ENCODE peak calls at places on chromosomes 3 and 15, in eight cellular contexts. Q is A549, G is HepG2, U is Panc1, W is GM12878, E is HCT116, Y is SK-N-SH, J is K562. N is an unnamed sample.

GRCh38 chr3:42263354-42264346 is 2.3 kb downstream of the CCK start:
- DNase-seq in Q (no peak), G (no peak), U (no peak), W (no peak), E (peak; percentile 18), Y (peak; percentile 74), J (no peak), N (peak; percentile 23)

GRCh38 chr3:104628185-104628789 is 738.4 kb upstream of the ALCAM start:
- DNase-seq in Q (peak; percentile 52), G (peak; percentile 32), U (no peak), W (no peak), E (peak; percentile 33), Y (peak; percentile 37), J (peak; percentile 2), N (no peak)

GRCh38 chr3:112671930-112672715 is 31.2 kb upstream of the CCDC80 start:
- DNase-seq in Q (peak; percentile 64), G (no peak), U (no peak), W (no peak), E (no peak), Y (no peak), J (no peak), N (peak; percentile 66)

GRCh38 chr3:4906107-4906621 is 73.1 kb upstream of the BHLHE40 start:
- DNase-seq in Q (peak; percentile 36), G (no peak), U (no peak), W (no peak), E (no peak), Y (peak; percentile 47), J (peak; percentile 50), N (no peak)

GRCh38 chr3:63571682-63572081 is 80.8 kb upstream of the SNTN start:
- DNase-seq in Q (no peak), G (no peak), U (no peak), W (no peak), E (no peak), Y (no peak), J (no peak), N (no peak)

GRCh38 chr3:58200121-58200709 is 10.6 kb downstream of the DNASE1L3 start:
- DNase-seq in Q (no peak), G (no peak), U (no peak), W (no peak), E (no peak), Y (no peak), J (no peak), N (no peak)

GRCh38 chr15:83206387-83206970 is 1.1 kb downstream of the HDGFL3 start:
- DNase-seq in Q (peak; percentile 32), G (no peak), U (no peak), W (no peak), E (no peak), Y (no peak), J (peak; percentile 20), N (no peak)

GRCh38 chr15:63985221-63986184 is 60.8 kb downstream of the DAPK2 start:
- DNase-seq in Q (no peak), G (no peak), U (no peak), W (no peak), E (no peak), Y (no peak), J (no peak), N (peak; percentile 67)

GRCh38 chr3:168248383-168249047 is 152.8 kb upstream of the GOLIM4 start:
- DNase-seq in Q (peak; percentile 16), G (no peak), U (no peak), W (no peak), E (no peak), Y (peak; percentile 72), J (no peak), N (no peak)

GRCh38 chr3:176816937-176817336 is 380.3 kb downstream of the TBL1XR1 start:
- DNase-seq in Q (no peak), G (no peak), U (no peak), W (no peak), E (no peak), Y (no peak), J (no peak), N (no peak)

GRCh38 chr3:18027161-18027939 is 284.9 kb upstream of the TBC1D5 start:
- DNase-seq in Q (no peak), G (no peak), U (no peak), W (no peak), E (no peak), Y (no peak), J (no peak), N (no peak)

GRCh38 chr3:196666001-196666867 is 26.7 kb downstream of the NRROS start:
- DNase-seq in Q (peak; percentile 62), G (peak; percentile 91), U (peak; percentile 89), W (no peak), E (no peak), Y (no peak), J (no peak), N (peak; percentile 86)

GRCh38 chr15:68310178-68310810 is 32.7 kb downstream of the FEM1B start:
- DNase-seq in Q (no peak), G (no peak), U (no peak), W (no peak), E (no peak), Y (peak; percentile 21), J (no peak), N (no peak)

GRCh38 chr3:37544869-37545352 is 316.8 kb upstream of the CTDSPL start:
- DNase-seq in Q (no peak), G (no peak), U (no peak), W (no peak), E (no peak), Y (peak; percentile 63), J (no peak), N (no peak)

GRCh38 chr3:23712095-23712494 is 93.7 kb upstream of the UBE2E1 start:
- DNase-seq in Q (no peak), G (no peak), U (no peak), W (peak; percentile 40), E (no peak), Y (no peak), J (no peak), N (no peak)

GRCh38 chr3:132641837-132642538 is 17.6 kb downstream of the ACAD11 start:
- DNase-seq in Q (peak; percentile 37), G (peak; percentile 45), U (no peak), W (no peak), E (peak; percentile 22), Y (peak; percentile 70), J (peak; percentile 41), N (no peak)

GRCh38 chr3:148459931-148460513 is 237.7 kb upstream of the AGTR1 start:
- DNase-seq in Q (peak; percentile 10), G (no peak), U (no peak), W (no peak), E (peak; percentile 6), Y (no peak), J (no peak), N (no peak)

DNA sequence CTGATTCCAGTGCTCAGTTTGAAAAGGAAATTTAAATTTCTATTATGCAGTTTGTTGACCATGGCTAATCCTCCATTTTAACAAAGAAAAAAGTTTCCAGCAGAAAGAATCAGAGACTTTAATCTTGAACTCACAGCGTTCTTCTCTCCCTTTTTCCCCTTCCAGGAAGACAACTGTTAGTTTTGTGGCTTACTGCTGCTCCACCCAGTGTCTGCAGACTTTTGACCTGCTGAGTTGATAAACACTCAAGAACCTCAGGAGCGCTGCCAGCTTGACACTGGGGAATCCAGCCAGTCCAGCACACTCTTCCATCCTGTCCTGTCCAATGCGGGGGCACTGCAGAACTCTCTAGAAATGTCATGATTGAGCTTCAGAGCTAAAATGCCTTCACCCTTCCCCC is 134.6 kb downstream of the LRRC28 start:
- DNase-seq in Q (peak; percentile 58), G (peak; percentile 51), U (no peak), W (no peak), E (no peak), Y (no peak), J (peak; percentile 24), N (no peak)
- TF ChIP-seq REST in Q (no peak), G (no peak), U (no peak), W (no peak), E (no peak), Y (no peak), J (no peak), N (no peak)

GRCh38 chr3:33312361-33312760 is 35.1 kb downstream of the FBXL2 start:
- DNase-seq in Q (no peak), G (no peak), U (no peak), W (no peak), E (no peak), Y (no peak), J (no peak), N (no peak)
- TF ChIP-seq REST in Q (no peak), G (no peak), U (no peak), W (no peak), E (no peak), Y (no peak), J (no peak), N (no peak)

GRCh38 chr15:37028609-37029287 is 71.6 kb downstream of the MEIS2 start:
- DNase-seq in Q (no peak), G (no peak), U (no peak), W (no peak), E (no peak), Y (no peak), J (no peak), N (no peak)

GRCh38 chr15:37032091-37032775 is 68.1 kb downstream of the MEIS2 start:
- DNase-seq in Q (no peak), G (no peak), U (no peak), W (no peak), E (no peak), Y (no peak), J (no peak), N (no peak)

GRCh38 chr15:37034835-37035234 is 65.5 kb downstream of the MEIS2 start:
- DNase-seq in Q (no peak), G (no peak), U (no peak), W (no peak), E (no peak), Y (no peak), J (no peak), N (no peak)

GRCh38 chr15:37034392-37034791 is 66.0 kb downstream of the MEIS2 start:
- DNase-seq in Q (no peak), G (no peak), U (no peak), W (no peak), E (no peak), Y (no peak), J (no peak), N (no peak)

DNA sequence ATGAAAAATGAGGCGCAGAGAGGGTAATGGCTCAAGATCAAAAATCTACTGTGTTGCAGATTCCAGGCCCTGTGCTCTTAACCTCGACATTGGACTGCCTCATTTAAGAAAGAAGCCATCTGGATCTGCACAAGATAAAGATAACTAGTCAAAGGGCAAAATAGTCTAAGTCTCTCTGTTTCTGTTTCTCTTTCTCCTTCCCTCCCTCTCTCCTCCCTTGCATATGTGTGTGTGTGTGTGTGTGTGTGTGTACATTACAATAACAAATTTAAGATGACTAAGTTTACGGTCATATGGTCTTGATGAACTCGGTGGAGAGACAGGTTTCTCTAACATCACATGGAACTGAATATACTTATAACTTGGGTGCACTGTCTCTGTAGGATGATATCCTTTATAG is 69.2 kb downstream of the MEIS2 start:
- DNase-seq in Q (no peak), G (no peak), U (no peak), W (no peak), E (no peak), Y (no peak), J (no peak), N (no peak)
- TF ChIP-seq REST in Q (no peak), G (no peak), U (no peak), W (no peak), E (no peak), Y (no peak), J (no peak), N (no peak)

DNA sequence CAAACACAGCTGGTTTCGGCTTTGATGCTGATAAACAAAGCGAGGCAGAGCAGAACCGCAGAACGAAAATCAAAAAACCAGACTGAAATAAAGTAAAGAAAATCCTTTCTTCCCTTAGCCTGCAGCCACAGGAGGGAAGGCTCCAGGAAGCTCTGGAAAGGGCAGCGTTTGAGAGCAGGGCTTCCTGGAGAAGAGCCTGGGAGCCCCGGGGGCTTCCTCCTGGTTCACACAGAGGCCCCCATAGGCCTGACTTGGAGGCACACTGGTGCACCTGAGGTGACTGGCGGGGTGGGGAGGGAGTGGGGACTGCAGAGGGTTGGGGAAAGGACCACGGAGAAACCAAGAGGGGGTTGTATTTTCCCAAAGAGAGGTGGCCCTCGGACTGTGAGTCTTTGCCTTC is 98.8 kb upstream of the WNT5A start:
- DNase-seq in Q (no peak), G (no peak), U (no peak), W (no peak), E (no peak), Y (no peak), J (no peak), N (no peak)
- TF ChIP-seq REST in Q (no peak), G (no peak), U (no peak), W (no peak), E (no peak), Y (no peak), J (no peak), N (no peak)

N was measured in HL-60.